ENCODE peak calls at places on chromosomes 12 and 14, in four cellular contexts. U is kidney; S is heart left ventricle; D is CD4-positive, alpha-beta memory T cell. W is an unnamed sample.

GRCh38 chr14:102659797-102660196 is 67.3 kb downstream of the RCOR1 start:
- DNase-seq in S (no peak), D (no peak), U (no peak), W (no peak)

GRCh38 chr12:66848967-66849366 is 170.1 kb upstream of the GRIP1 start:
- DNase-seq in S (no peak), U (no peak), D (no peak), W (no peak)

GRCh38 chr12:107134558-107134957 is 41.2 kb upstream of the CRY1 start:
- DNase-seq in U (no peak), S (no peak), D (peak; percentile 42), W (no peak)

GRCh38 chr14:32384464-32384863 is 55.4 kb downstream of the AKAP6 start:
- DNase-seq in U (no peak), D (no peak), S (no peak), W (no peak)

GRCh38 chr12:131120831-131121271 is 167.1 kb downstream of the ADGRD1 start:
- DNase-seq in U (peak; percentile 59), D (no peak), S (peak; percentile 40), W (peak; percentile 7)

GRCh38 chr14:50559990-50560928 is at the start of gene ATL1:
- DNase-seq in U (peak; percentile 92), D (peak; percentile 28), S (peak; percentile 84), W (peak; percentile 78)

GRCh38 chr12:89319111-89319510 is 33.2 kb downstream of the DUSP6 start:
- DNase-seq in D (no peak), S (no peak), U (peak; percentile 76), W (peak; percentile 42)

GRCh38 chr12:103820881-103821489 is 20.0 kb downstream of the NT5DC3 start:
- DNase-seq in S (no peak), D (no peak), U (no peak), W (no peak)

GRCh38 chr12:42447371-42447786 is 121.4 kb downstream of the PPHLN1 start:
- DNase-seq in D (no peak), U (no peak), S (no peak), W (no peak)

GRCh38 chr12:78802593-78802992 is 62.0 kb upstream of the SYT1 start:
- DNase-seq in D (no peak), U (no peak), S (no peak), W (no peak)

DNA sequence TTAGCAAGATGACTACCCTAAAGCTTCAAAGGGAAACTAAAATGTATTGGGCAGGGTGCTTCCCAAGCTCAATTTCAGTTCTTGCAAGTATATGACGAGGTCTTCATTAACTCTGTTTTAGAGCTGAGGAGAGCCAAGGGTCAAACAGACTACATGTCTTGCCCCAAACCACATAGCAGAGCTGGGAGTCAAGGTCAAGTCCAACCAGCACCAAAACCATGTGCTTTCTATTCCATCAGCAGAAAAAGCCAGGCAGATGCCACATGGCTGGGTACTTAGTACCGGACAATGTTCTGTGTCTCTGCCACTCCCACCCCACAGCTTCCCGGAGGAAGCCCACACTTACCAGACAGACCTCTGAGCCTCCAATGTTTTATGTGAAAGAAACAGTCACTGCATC is 17.6 kb downstream of the NID2 start:
- DNase-seq in S (no peak), D (no peak), U (no peak), W (no peak)
- H3K4me1 ChIP-seq in S (peaks cover 86% of the 10 kb centered on the region), D (no peaks in the 10 kb centered on the region), U (peaks cover 23% of the 10 kb centered on the region), W (peaks cover 36% of the 10 kb centered on the region)

GRCh38 chr14:68014771-68015170 is 195.2 kb downstream of the RAD51B start:
- DNase-seq in D (no peak), S (no peak), U (no peak), W (no peak)

GRCh38 chr14:68012861-68013260 is 193.3 kb downstream of the RAD51B start:
- DNase-seq in S (no peak), D (no peak), U (no peak), W (no peak)

GRCh38 chr14:68015356-68016242 is 196.0 kb downstream of the RAD51B start:
- DNase-seq in S (no peak), U (no peak), D (no peak), W (no peak)

GRCh38 chr14:68011629-68012028 is 192.1 kb downstream of the RAD51B start:
- DNase-seq in S (no peak), U (no peak), D (no peak), W (no peak)

DNA sequence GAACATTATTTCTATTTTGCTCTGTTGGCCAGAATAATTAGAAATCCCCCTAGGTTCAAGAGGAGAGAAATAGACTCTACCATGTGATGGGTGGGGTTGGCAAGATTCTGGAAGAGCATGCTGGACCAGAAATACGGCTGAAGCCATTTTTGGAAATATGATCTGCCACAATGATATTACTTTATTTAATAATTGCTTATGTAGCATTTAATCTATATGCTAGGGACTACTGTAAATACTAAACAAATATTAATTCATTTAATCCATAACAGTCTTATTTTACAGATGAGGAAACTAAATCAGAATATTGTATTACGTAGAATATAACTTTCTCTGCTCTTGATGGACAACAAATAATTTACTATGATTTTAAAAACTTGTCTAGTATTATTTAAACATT is 193.7 kb downstream of the RAD51B start:
- DNase-seq in D (no peak), S (no peak), U (no peak), W (no peak)
- H3K4me1 ChIP-seq in D (no peaks in the 10 kb centered on the region), S (no peaks in the 10 kb centered on the region), U (peaks cover 5% of the 10 kb centered on the region), W (peaks cover 2% of the 10 kb centered on the region)

GRCh38 chr14:68609012-68609411 is 183.9 kb downstream of the ZFP36L1 start:
- DNase-seq in D (no peak), S (no peak), U (no peak), W (no peak)
- H3K4me1 ChIP-seq in D (no peaks in the 10 kb centered on the region), S (peaks cover 15% of the 10 kb centered on the region), U (peaks cover 13% of the 10 kb centered on the region), W (peaks cover 17% of the 10 kb centered on the region)

DNA sequence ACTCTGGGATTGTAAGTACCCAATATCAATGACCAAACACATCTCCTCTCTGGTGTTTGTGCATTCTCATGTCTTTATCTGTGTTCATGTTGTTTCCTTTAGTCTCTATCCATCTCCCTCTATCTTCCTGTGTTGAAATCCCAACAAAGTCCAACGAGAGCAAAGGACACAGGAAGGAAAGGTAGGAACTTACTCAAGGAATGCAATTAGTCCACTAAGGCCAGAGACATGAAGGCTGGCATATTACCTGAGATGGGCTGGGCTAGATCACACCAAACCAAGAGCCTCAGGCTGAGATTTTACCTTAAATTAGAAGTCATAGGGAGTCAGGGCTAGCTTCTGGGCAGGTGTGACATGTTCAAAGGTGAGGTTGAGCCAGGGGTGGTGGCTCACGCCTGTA is 14.3 kb upstream of the LGALS3 start:
- DNase-seq in D (no peak), S (no peak), U (no peak), W (no peak)
- H3K4me1 ChIP-seq in D (no peaks in the 10 kb centered on the region), S (peaks cover 17% of the 10 kb centered on the region), U (peaks cover 18% of the 10 kb centered on the region), W (peaks cover 20% of the 10 kb centered on the region)

DNA sequence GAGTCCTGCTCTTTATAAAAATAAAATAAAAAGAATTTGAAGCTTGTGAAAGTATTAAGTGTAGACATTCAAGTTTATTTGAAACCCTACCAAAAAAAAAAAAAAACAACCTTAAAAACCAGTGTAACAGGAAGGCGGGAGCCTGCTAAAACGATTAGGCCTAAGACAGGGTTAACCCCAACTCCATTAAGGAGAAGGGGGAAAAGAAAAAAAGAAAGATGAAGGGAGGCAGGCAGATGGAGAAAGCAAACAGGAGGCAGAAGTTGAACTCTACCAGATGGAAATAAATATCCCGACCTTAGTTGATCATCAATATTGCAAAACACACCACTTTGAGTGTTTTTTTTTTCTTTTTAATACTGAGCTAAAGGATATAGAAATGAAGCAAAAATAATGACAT is 1.2 kb upstream of the BTG1 start:
- DNase-seq in U (no peak), D (no peak), S (no peak), W (no peak)
- H3K4me1 ChIP-seq in U (no peaks in the 10 kb centered on the region), D (peaks cover 23% of the 10 kb centered on the region), S (no peaks in the 10 kb centered on the region), W (no peaks in the 10 kb centered on the region)

W was measured in right cardiac atrium.